ENCODE peak calls at places on chromosomes 3 and 15, in five cellular contexts. E is brain microvascular endothelial cell, Z is tibial nerve, V is thoracic aorta, P is H9. D is an unnamed sample.

GRCh38 chr3:51799879-51800757 is 21.1 kb upstream of the IQCF6 start:
- DNase-seq in Z (peak; percentile 80), P (no peak), V (no peak), E (peak; percentile 74), D (peak; percentile 10)

GRCh38 chr3:161977063-161977462 is 480.5 kb downstream of the OTOL1 start:
- DNase-seq in Z (no peak), P (no peak), V (no peak), E (peak; percentile 35), D (no peak)

GRCh38 chr3:193883551-193883950 is 252.4 kb upstream of the HES1 start:
- DNase-seq in E (no peak), P (no peak), V (no peak), Z (no peak), D (no peak)

GRCh38 chr3:54176106-54176505 is 53.8 kb downstream of the CACNA2D3 start:
- DNase-seq in V (no peak), P (no peak), E (no peak), Z (no peak), D (no peak)

GRCh38 chr3:17412950-17413530 is 329.4 kb downstream of the TBC1D5 start:
- DNase-seq in V (no peak), P (no peak), E (peak; percentile 52), Z (peak; percentile 25), D (no peak)

GRCh38 chr3:134080761-134081160 is 51.0 kb upstream of the SLCO2A1 start:
- DNase-seq in E (no peak), P (no peak), V (no peak), Z (no peak), D (no peak)

GRCh38 chr15:90322531-90322930 is 29.6 kb upstream of the ZNF774 start:
- DNase-seq in Z (no peak), P (no peak), E (no peak), V (no peak), D (no peak)

GRCh38 chr3:122305818-122306621 is 19.0 kb upstream of the CSTA start:
- DNase-seq in V (no peak), Z (no peak), P (peak; percentile 50), E (no peak), D (no peak)

GRCh38 chr3:141074529-141074928 is 23.4 kb downstream of the SPSB4 start:
- DNase-seq in Z (no peak), E (no peak), P (peak; percentile 86), V (no peak), D (no peak)

GRCh38 chr3:34727700-34728099 is 911.6 kb upstream of the ARPP21 start:
- DNase-seq in Z (no peak), E (no peak), P (no peak), V (no peak), D (no peak)

GRCh38 chr15:78727561-78727960 is 83.7 kb downstream of the ADAMTS7 start:
- DNase-seq in E (peak; percentile 68), V (no peak), Z (no peak), P (peak; percentile 54), D (no peak)

GRCh38 chr15:42050484-42051255 is 29.8 kb upstream of the PLA2G4E start:
- DNase-seq in V (no peak), E (no peak), Z (no peak), P (no peak), D (no peak)

GRCh38 chr15:76107169-76107568 is 47.4 kb downstream of the TMEM266 start:
- DNase-seq in E (no peak), V (no peak), P (no peak), Z (no peak), D (no peak)

GRCh38 chr15:85116925-85117646 is 135.4 kb downstream of the PDE8A start:
- DNase-seq in P (no peak), Z (no peak), V (no peak), E (no peak), D (no peak)

GRCh38 chr3:147977001-147977400 is 567.8 kb downstream of the ZIC1 start:
- DNase-seq in V (no peak), P (no peak), Z (no peak), E (no peak), D (no peak)

GRCh38 chr15:80777137-80777536 is 2.0 kb upstream of the CEMIP start:
- DNase-seq in P (no peak), E (peak; percentile 80), V (no peak), Z (no peak), D (no peak)

GRCh38 chr3:156865732-156866131 is 39.6 kb downstream of the LEKR1 start:
- DNase-seq in E (no peak), P (no peak), Z (no peak), V (no peak), D (no peak)

GRCh38 chr15:35871812-35872211 is 325.8 kb upstream of the DPH6 start:
- DNase-seq in V (no peak), P (no peak), Z (no peak), E (no peak), D (no peak)

GRCh38 chr3:59451041-59451763 is 401.4 kb upstream of the CFAP20DC start:
- DNase-seq in Z (no peak), V (no peak), E (no peak), P (no peak), D (no peak)

GRCh38 chr15:52100807-52101206 is 11.8 kb downstream of the BCL2L10 start:
- DNase-seq in Z (peak; percentile 65), V (no peak), P (no peak), E (peak; percentile 97), D (no peak)

GRCh38 chr3:46280105-46280797 is 38.0 kb downstream of the CCR3 start:
- DNase-seq in Z (no peak), V (no peak), E (peak; percentile 66), P (no peak), D (no peak)

GRCh38 chr3:78823859-78824258 is 943.9 kb downstream of the ROBO1 start:
- DNase-seq in E (peak; percentile 22), V (no peak), P (no peak), Z (no peak), D (no peak)

GRCh38 chr3:106399208-106399607 is 530.4 kb upstream of the CBLB start:
- DNase-seq in P (no peak), V (no peak), E (no peak), Z (no peak), D (no peak)

GRCh38 chr3:174397848-174398247 is 461.3 kb upstream of the NAALADL2 start:
- DNase-seq in E (no peak), V (no peak), P (no peak), Z (no peak), D (no peak)

GRCh38 chr3:196097373-196098154 is 15.7 kb upstream of the TFRC start:
- DNase-seq in Z (no peak), E (no peak), V (no peak), P (no peak), D (no peak)

GRCh38 chr3:127637546-127637945 is 8.6 kb downstream of the PODXL2 start:
- DNase-seq in E (peak; percentile 51), V (no peak), Z (no peak), P (no peak), D (no peak)

GRCh38 chr3:113210608-113211369 is 568 bp upstream of the BOC start:
- DNase-seq in V (no peak), Z (no peak), P (peak; percentile 65), E (no peak), D (no peak)